ENCODE peak calls at places on chromosomes 12 and 14, in six cellular contexts. One of them, this sample, is unnamed.

GRCh38 chr12:6201199-6201608 is 1.0 kb downstream of the CD9 start:
- DNase-seq in WTC11: no peak
- DNase-seq in stomach: no peak
- DNase-seq in stimulated activated CD8-positive, alpha-beta memory T cell treated with anti-CD3 and anti-CD28 coated beads, Interleukin-15, amount 100 ng/mL, for 4 hours: no peak
- DNase-seq in choroid plexus epithelial cell: no peak
- DNase-seq in Jurkat, Clone E6-1: no peak
- DNase-seq in this sample: peak; percentile 79

GRCh38 chr12:7042847-7043246 is 17.7 kb upstream of the C1S start:
- DNase-seq in WTC11: no peak
- DNase-seq in stomach: no peak
- DNase-seq in stimulated activated CD8-positive, alpha-beta memory T cell treated with anti-CD3 and anti-CD28 coated beads, Interleukin-15, amount 100 ng/mL, for 4 hours: no peak
- DNase-seq in choroid plexus epithelial cell: peak; percentile 56
- DNase-seq in Jurkat, Clone E6-1: peak; percentile 32
- DNase-seq in this sample: no peak

GRCh38 chr14:44982594-44982993 is 20.6 kb downstream of the TOGARAM1 start:
- DNase-seq in WTC11: no peak
- DNase-seq in stomach: no peak
- DNase-seq in stimulated activated CD8-positive, alpha-beta memory T cell treated with anti-CD3 and anti-CD28 coated beads, Interleukin-15, amount 100 ng/mL, for 4 hours: no peak
- DNase-seq in choroid plexus epithelial cell: no peak
- DNase-seq in Jurkat, Clone E6-1: no peak
- DNase-seq in this sample: no peak

GRCh38 chr14:55927059-55927458 is 191.2 kb upstream of the PELI2 start:
- DNase-seq in WTC11: no peak
- DNase-seq in stomach: no peak
- DNase-seq in stimulated activated CD8-positive, alpha-beta memory T cell treated with anti-CD3 and anti-CD28 coated beads, Interleukin-15, amount 100 ng/mL, for 4 hours: no peak
- DNase-seq in choroid plexus epithelial cell: no peak
- DNase-seq in Jurkat, Clone E6-1: no peak
- DNase-seq in this sample: peak; percentile 44

GRCh38 chr12:51000245-51000644 is 25.9 kb downstream of the SLC11A2 start:
- DNase-seq in WTC11: no peak
- DNase-seq in stomach: no peak
- DNase-seq in stimulated activated CD8-positive, alpha-beta memory T cell treated with anti-CD3 and anti-CD28 coated beads, Interleukin-15, amount 100 ng/mL, for 4 hours: no peak
- DNase-seq in choroid plexus epithelial cell: peak; percentile 16
- DNase-seq in Jurkat, Clone E6-1: no peak
- DNase-seq in this sample: no peak

GRCh38 chr12:82425241-82425640 is 66.9 kb downstream of the METTL25 start:
- DNase-seq in WTC11: no peak
- DNase-seq in stomach: no peak
- DNase-seq in stimulated activated CD8-positive, alpha-beta memory T cell treated with anti-CD3 and anti-CD28 coated beads, Interleukin-15, amount 100 ng/mL, for 4 hours: no peak
- DNase-seq in choroid plexus epithelial cell: peak; percentile 68
- DNase-seq in Jurkat, Clone E6-1: peak; percentile 81
- DNase-seq in this sample: no peak

GRCh38 chr14:77322209-77322902 is 1.5 kb downstream of the GSTZ1 start:
- DNase-seq in WTC11: no peak
- DNase-seq in stomach: no peak
- DNase-seq in stimulated activated CD8-positive, alpha-beta memory T cell treated with anti-CD3 and anti-CD28 coated beads, Interleukin-15, amount 100 ng/mL, for 4 hours: no peak
- DNase-seq in choroid plexus epithelial cell: no peak
- DNase-seq in Jurkat, Clone E6-1: no peak
- DNase-seq in this sample: no peak

GRCh38 chr12:15591811-15592210 is 197.4 kb downstream of the EPS8 start:
- DNase-seq in WTC11: no peak
- DNase-seq in stomach: no peak
- DNase-seq in stimulated activated CD8-positive, alpha-beta memory T cell treated with anti-CD3 and anti-CD28 coated beads, Interleukin-15, amount 100 ng/mL, for 4 hours: no peak
- DNase-seq in choroid plexus epithelial cell: no peak
- DNase-seq in Jurkat, Clone E6-1: no peak
- DNase-seq in this sample: no peak

GRCh38 chr12:116309343-116309742 is 31.9 kb upstream of the MED13L start:
- DNase-seq in WTC11: no peak
- DNase-seq in stomach: no peak
- DNase-seq in stimulated activated CD8-positive, alpha-beta memory T cell treated with anti-CD3 and anti-CD28 coated beads, Interleukin-15, amount 100 ng/mL, for 4 hours: no peak
- DNase-seq in choroid plexus epithelial cell: no peak
- DNase-seq in Jurkat, Clone E6-1: no peak
- DNase-seq in this sample: no peak

GRCh38 chr14:74550071-74550470 is 56.5 kb downstream of the ISCA2 start:
- DNase-seq in WTC11: no peak
- DNase-seq in stomach: no peak
- DNase-seq in stimulated activated CD8-positive, alpha-beta memory T cell treated with anti-CD3 and anti-CD28 coated beads, Interleukin-15, amount 100 ng/mL, for 4 hours: no peak
- DNase-seq in choroid plexus epithelial cell: no peak
- DNase-seq in Jurkat, Clone E6-1: no peak
- DNase-seq in this sample: no peak

GRCh38 chr14:76647699-76648298 is 113.5 kb upstream of the VASH1 start:
- DNase-seq in WTC11: peak; percentile 32
- DNase-seq in stomach: no peak
- DNase-seq in stimulated activated CD8-positive, alpha-beta memory T cell treated with anti-CD3 and anti-CD28 coated beads, Interleukin-15, amount 100 ng/mL, for 4 hours: no peak
- DNase-seq in choroid plexus epithelial cell: peak; percentile 80
- DNase-seq in Jurkat, Clone E6-1: peak; percentile 42
- DNase-seq in this sample: no peak

GRCh38 chr14:76726551-76726961 is 34.7 kb upstream of the VASH1 start:
- DNase-seq in WTC11: peak; percentile 33
- DNase-seq in stomach: no peak
- DNase-seq in stimulated activated CD8-positive, alpha-beta memory T cell treated with anti-CD3 and anti-CD28 coated beads, Interleukin-15, amount 100 ng/mL, for 4 hours: no peak
- DNase-seq in choroid plexus epithelial cell: no peak
- DNase-seq in Jurkat, Clone E6-1: no peak
- DNase-seq in this sample: no peak

GRCh38 chr14:33767721-33768457 is 183.0 kb downstream of the EGLN3 start:
- DNase-seq in WTC11: no peak
- DNase-seq in stomach: no peak
- DNase-seq in stimulated activated CD8-positive, alpha-beta memory T cell treated with anti-CD3 and anti-CD28 coated beads, Interleukin-15, amount 100 ng/mL, for 4 hours: no peak
- DNase-seq in choroid plexus epithelial cell: peak; percentile 70
- DNase-seq in Jurkat, Clone E6-1: no peak
- DNase-seq in this sample: no peak

This sample was measured in left colon.